ENCODE peak calls at places on chromosomes 13 and 19, in five cellular contexts. O, U, G, K and L are unnamed samples. For H3K4me1 and H3K27me3, the result is how much of the 10 kb centered on the place peaks cover.

GRCh38 chr13:113052206-113052605 is 53.4 kb upstream of the F7 start:
- DNase-seq in K (peak), O (no peak), G (no peak), U (no peak), L (no peak)

GRCh38 chr19:4181053-4181508 is 1.3 kb downstream of the SIRT6 start:
- DNase-seq in O (no peak), K (no peak), G (peak), U (no peak), L (no peak)

GRCh38 chr13:96075953-96076543 is 13.9 kb upstream of the HS6ST3 start:
- DNase-seq in K (no peak), G (no peak), O (no peak), U (no peak), L (no peak)

GRCh38 chr13:92187378-92187989 is 789.1 kb downstream of the GPC5 start:
- DNase-seq in U (peak), G (peak), K (no peak), O (no peak), L (no peak)

GRCh38 chr13:62129000-62129551 is 713.4 kb upstream of the PCDH20 start:
- DNase-seq in U (no peak), G (no peak), O (no peak), K (no peak), L (no peak)

GRCh38 chr13:70505809-70506208 is 397.6 kb upstream of the KLHL1 start:
- DNase-seq in U (no peak), G (no peak), O (no peak), K (no peak), L (no peak)

GRCh38 chr19:38949580-38950367 is 19.0 kb downstream of the MRPS12 start:
- DNase-seq in K (peak), G (peak), O (peak), U (peak), L (peak)

GRCh38 chr13:98751397-98752110 is 918 bp downstream of the SLC15A1 start:
- DNase-seq in K (no peak), O (no peak), G (peak), U (peak), L (no peak)

GRCh38 chr19:18833141-18833476 is 1.4 kb downstream of the UPF1 start:
- DNase-seq in K (no peak), U (no peak), G (no peak), O (no peak), L (no peak)

GRCh38 chr19:50377051-50377441 is 789 bp downstream of the NR1H2 start:
- DNase-seq in O (peak), K (no peak), U (no peak), G (peak), L (peak)

GRCh38 chr13:19984430-19985218 is 26.1 kb downstream of the ZMYM2 start:
- DNase-seq in O (no peak), U (peak), K (no peak), G (no peak), L (no peak)

GRCh38 chr13:110173247-110173818 is 133.6 kb downstream of the COL4A1 start:
- DNase-seq in G (no peak), O (no peak), U (no peak), K (no peak), L (no peak)

GRCh38 chr13:49711218-49711863 is 20.1 kb upstream of the EBPL start:
- DNase-seq in U (peak), K (no peak), G (no peak), O (no peak), L (no peak)

GRCh38 chr13:100673831-100674362 is 698 bp downstream of the TMTC4 start:
- DNase-seq in K (peak), U (peak), G (peak), O (no peak), L (peak)

GRCh38 chr13:105597573-105597972 is 937.9 kb downstream of the EFNB2 start:
- DNase-seq in U (no peak), K (no peak), O (no peak), G (no peak), L (no peak)

GRCh38 chr19:49455729-49456128 is 2.7 kb downstream of the ALDH16A1 start:
- DNase-seq in U (no peak), G (no peak), O (no peak), K (no peak), L (no peak)

GRCh38 chr19:40358773-40359172 is 10.3 kb downstream of the PLD3 start:
- DNase-seq in K (no peak), G (no peak), O (no peak), U (no peak), L (no peak)

GRCh38 chr19:46031781-46032596 is 8.8 kb downstream of the IGFL4 start:
- DNase-seq in U (no peak), O (peak), K (no peak), G (no peak), L (no peak)

GRCh38 chr19:18718015-18718526 is 34.6 kb downstream of the CRTC1 start:
- DNase-seq in U (no peak), O (no peak), K (no peak), G (peak), L (no peak)

GRCh38 chr13:106865706-106866288 is 297.9 kb upstream of the ARGLU1 start:
- DNase-seq in K (no peak), U (no peak), G (no peak), O (no peak), L (no peak)

GRCh38 chr13:50589651-50590054 is 253.8 kb downstream of the DLEU7 start:
- DNase-seq in K (no peak), O (no peak), U (peak), G (no peak), L (no peak)

GRCh38 chr13:94822356-94822755 is 110.0 kb upstream of the SOX21 start:
- DNase-seq in G (peak), K (no peak), U (no peak), O (no peak), L (no peak)
- H3K4me1 ChIP-seq in G (under half), K (under half), U (under half), O (under half), L (under half)

GRCh38 chr19:15448778-15449619 is 757 bp downstream of the WIZ start:
- DNase-seq in G (peak), K (peak), U (no peak), O (no peak), L (no peak)
- H3K27ac ChIP-seq in G (no peak), K (peak), U (no peak), O (peak), L (peak)

GRCh38 chr19:29499921-29500590 is 25.7 kb upstream of the VSTM2B start:
- DNase-seq in K (no peak), O (no peak), G (no peak), U (no peak), L (no peak)
- H3K27me3 ChIP-seq in K (under half), O (under half), G (under half), U (under half), L (under half)

GRCh38 chr13:46668302-46668720 is 115.3 kb downstream of the LRCH1 start:
- DNase-seq in G (no peak), U (peak), K (peak), O (no peak), L (no peak)

GRCh38 chr13:46665630-46666482 is 112.9 kb downstream of the LRCH1 start:
- DNase-seq in O (no peak), K (no peak), U (no peak), G (no peak), L (no peak)

GRCh38 chr13:46667687-46668281 is 114.8 kb downstream of the LRCH1 start:
- DNase-seq in G (no peak), O (no peak), U (no peak), K (no peak), L (no peak)

GRCh38 chr13:46665243-46665629 is 112.3 kb downstream of the LRCH1 start:
- DNase-seq in G (no peak), K (no peak), U (no peak), O (no peak), L (no peak)

GRCh38 chr13:46666727-46667456 is 113.9 kb downstream of the LRCH1 start:
- DNase-seq in O (no peak), G (peak), U (no peak), K (peak), L (no peak)
- H3K4me1 ChIP-seq in O (under half), G (under half), U (under half), K (half or more), L (under half)

GRCh38 chr19:1017115-1017905 is 3.6 kb downstream of the TMEM259 start:
- DNase-seq in G (no peak), K (no peak), O (no peak), U (no peak), L (no peak)
- H3K27ac ChIP-seq in G (peak), K (peak), O (no peak), U (peak), L (peak)

GRCh38 chr19:47102561-47103135 is 10.9 kb downstream of the ZC3H4 start:
- DNase-seq in G (no peak), U (no peak), O (no peak), K (no peak), L (no peak)

GRCh38 chr19:47106819-47107200 is 6.8 kb downstream of the ZC3H4 start:
- DNase-seq in U (peak), O (no peak), K (no peak), G (no peak), L (no peak)

GRCh38 chr19:47105874-47106273 is 7.7 kb downstream of the ZC3H4 start:
- DNase-seq in K (no peak), G (no peak), U (no peak), O (no peak), L (no peak)

GRCh38 chr19:47107201-47107952 is 6.2 kb downstream of the ZC3H4 start:
- DNase-seq in K (no peak), O (no peak), U (peak), G (no peak), L (no peak)

DNA sequence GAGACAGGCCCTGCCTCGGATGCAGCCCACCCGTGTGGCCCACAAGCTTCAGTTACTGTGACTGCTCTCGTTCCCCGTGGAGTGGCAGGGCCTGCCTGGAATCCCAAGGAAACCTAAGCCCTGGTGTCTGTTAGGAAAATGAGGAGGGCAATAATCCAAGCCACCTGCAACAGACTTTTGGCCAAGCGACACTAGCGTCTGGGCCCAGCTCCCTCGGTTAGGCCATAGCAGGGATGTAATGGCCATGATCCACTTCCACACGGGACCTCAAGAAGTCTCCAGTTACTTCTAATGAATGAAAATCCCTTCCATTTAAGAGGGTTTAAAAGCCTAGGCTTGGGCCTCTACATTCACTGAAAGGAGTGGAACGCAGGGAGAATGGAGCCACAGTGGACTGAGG is 8.9 kb downstream of the ZC3H4 start:
- DNase-seq in O (no peak), G (no peak), U (no peak), K (no peak), L (no peak)
- H3K27me3 ChIP-seq in O (under half), G (under half), U (under half), K (under half), L (under half)

DNA sequence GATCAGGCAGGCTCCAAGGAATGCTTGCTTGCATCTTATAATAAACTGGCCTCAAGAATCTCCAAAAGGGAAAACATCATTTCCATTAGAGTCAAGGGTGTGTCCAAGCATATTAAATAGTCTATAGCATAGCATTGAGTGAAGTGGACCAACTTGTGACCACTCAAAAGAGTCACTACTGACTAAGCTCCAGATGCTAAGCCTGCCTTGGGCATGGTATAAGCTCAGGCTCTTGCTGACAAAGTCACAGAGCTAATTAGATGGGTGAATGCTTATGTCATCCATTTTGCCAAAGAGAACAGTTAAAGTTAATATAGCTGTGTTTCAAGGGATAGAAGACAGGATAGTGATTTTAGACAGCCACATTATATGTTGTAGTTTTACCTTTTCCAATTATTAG is 216.1 kb downstream of the DNAJC15 start:
- DNase-seq in K (no peak), O (no peak), G (no peak), U (no peak), L (no peak)
- H3K4me1 ChIP-seq in K (under half), O (under half), G (under half), U (under half), L (under half)

DNA sequence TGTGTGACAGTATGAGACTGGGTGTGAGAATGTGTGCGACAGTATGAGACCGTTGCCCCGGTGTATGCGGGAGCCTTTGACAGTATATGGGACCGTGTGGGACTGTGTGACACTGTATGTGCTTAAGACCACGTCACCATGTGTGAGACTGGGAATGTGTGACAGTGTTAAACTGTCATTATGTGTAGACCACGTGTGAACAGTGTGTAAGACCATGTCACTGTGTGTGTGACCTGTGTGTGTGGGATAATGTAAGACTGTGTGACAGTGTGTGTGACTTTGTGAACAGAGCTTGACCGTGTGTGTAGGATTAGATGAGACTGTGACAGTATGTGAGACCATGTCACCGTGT is 549 bp downstream of the ZNF583 start:
- DNase-seq in K (no peak), O (no peak), U (no peak), G (no peak), L (no peak)
- H3K27ac ChIP-seq in K (peak), O (peak), U (no peak), G (no peak), L (peak)